ENCODE peak calls at places on chromosomes 1 and 21, in five cellular contexts. C is right atrium auricular region; R is effector memory CD4-positive, alpha-beta T cell; D is pancreas; B is testis. V is an unnamed sample.

GRCh38 chr1:7375329-7375728 is 395.8 kb upstream of the VAMP3 start:
- DNase-seq in C (no peak), R (no peak), D (no peak), B (peak; percentile 10), V (no peak)

GRCh38 chr1:26705788-26706237 is 10.0 kb downstream of the ARID1A start:
- DNase-seq in C (no peak), R (no peak), D (no peak), B (no peak), V (no peak)

GRCh38 chr1:178169649-178170048 is 75.7 kb downstream of the RASAL2 start:
- DNase-seq in C (no peak), R (no peak), D (no peak), B (no peak), V (no peak)

GRCh38 chr1:82919828-82920227 is 1079.1 kb downstream of the TTLL7 start:
- DNase-seq in C (no peak), R (no peak), D (no peak), B (no peak), V (no peak)

GRCh38 chr21:34043333-34043732 is 30.0 kb upstream of the MRPS6 start:
- DNase-seq in C (no peak), R (no peak), D (no peak), B (no peak), V (no peak)

GRCh38 chr21:43736224-43736883 is 17.4 kb downstream of the PDXK start:
- DNase-seq in C (no peak), R (no peak), D (no peak), B (no peak), V (no peak)

GRCh38 chr1:93827633-93828436 is 51.2 kb downstream of the DNTTIP2 start:
- DNase-seq in C (no peak), R (no peak), D (no peak), B (no peak), V (no peak)

GRCh38 chr1:219265026-219265515 is 91.4 kb downstream of the LYPLAL1 start:
- DNase-seq in C (no peak), R (no peak), D (no peak), B (no peak), V (no peak)

GRCh38 chr1:186404454-186405051 is 28.9 kb downstream of the ODR4 start:
- DNase-seq in C (no peak), R (no peak), D (no peak), B (no peak), V (peak; percentile 67)

GRCh38 chr1:83693409-83694126 is 305.4 kb downstream of the TTLL7 start:
- DNase-seq in C (no peak), R (no peak), D (no peak), B (no peak), V (no peak)

GRCh38 chr1:226066415-226067077 is 4.0 kb downstream of the H3-3A start:
- DNase-seq in C (no peak), R (no peak), D (no peak), B (no peak), V (no peak)

GRCh38 chr1:2230781-2231666 is 2.9 kb downstream of the SKI start:
- DNase-seq in C (no peak), R (peak; percentile 71), D (no peak), B (peak; percentile 60), V (peak; percentile 49)

GRCh38 chr1:30191154-30191702 is 532.2 kb downstream of the MATN1 start:
- DNase-seq in C (peak; percentile 60), R (peak; percentile 23), D (no peak), B (no peak), V (peak; percentile 4)

GRCh38 chr1:208083016-208083714 is 161.0 kb downstream of the PLXNA2 start:
- DNase-seq in C (no peak), R (no peak), D (no peak), B (no peak), V (no peak)

GRCh38 chr21:22476726-22477646 is 1478.8 kb downstream of the NCAM2 start:
- DNase-seq in C (no peak), R (no peak), D (no peak), B (no peak), V (no peak)

GRCh38 chr1:167690053-167690452 is 31.7 kb upstream of the MPZL1 start:
- DNase-seq in C (no peak), R (no peak), D (no peak), B (no peak), V (no peak)

GRCh38 chr1:34002810-34003209 is 138.9 kb downstream of the HMGB4 start:
- DNase-seq in C (no peak), R (no peak), D (no peak), B (no peak), V (no peak)

GRCh38 chr1:225458222-225458631 is 30.4 kb upstream of the LBR start:
- DNase-seq in C (no peak), R (no peak), D (no peak), B (no peak), V (no peak)

GRCh38 chr1:22509815-22510214 is 53.5 kb upstream of the EPHA8 start:
- DNase-seq in C (no peak), R (no peak), D (no peak), B (no peak), V (no peak)

GRCh38 chr1:167720965-167721616 is 691 bp upstream of the MPZL1 start:
- DNase-seq in C (no peak), R (no peak), D (peak; percentile 28), B (peak; percentile 81), V (no peak)

GRCh38 chr1:6635910-6636760 is 11.5 kb downstream of the THAP3 start:
- DNase-seq in C (no peak), R (no peak), D (no peak), B (no peak), V (no peak)

GRCh38 chr1:10978719-10979118 is 33.7 kb upstream of the TARDBP start:
- DNase-seq in C (no peak), R (no peak), D (no peak), B (no peak), V (no peak)

GRCh38 chr1:10980841-10981727 is 31.4 kb upstream of the TARDBP start:
- DNase-seq in C (peak; percentile 72), R (no peak), D (no peak), B (no peak), V (no peak)

GRCh38 chr1:10980094-10980577 is 32.3 kb upstream of the TARDBP start:
- DNase-seq in C (peak; percentile 78), R (no peak), D (peak; percentile 94), B (peak; percentile 59), V (no peak)

GRCh38 chr1:10975567-10976326 is 36.7 kb upstream of the TARDBP start:
- DNase-seq in C (no peak), R (no peak), D (peak; percentile 59), B (no peak), V (no peak)

GRCh38 chr1:10979483-10979920 is 33.0 kb upstream of the TARDBP start:
- DNase-seq in C (peak; percentile 62), R (no peak), D (peak; percentile 33), B (no peak), V (no peak)
- H3K4me3 ChIP-seq in C (no peak overlapping the region), R (no peak overlapping the region), D (no peak overlapping the region), B (no peak overlapping the region), V (no peak overlapping the region)

GRCh38 chr1:113792986-113793385 is 19.3 kb downstream of the RSBN1 start:
- DNase-seq in C (no peak), R (no peak), D (no peak), B (no peak), V (no peak)

GRCh38 chr1:113797472-113797871 is 14.8 kb downstream of the RSBN1 start:
- DNase-seq in C (no peak), R (no peak), D (no peak), B (no peak), V (no peak)

GRCh38 chr1:113793878-113794834 is 18.1 kb downstream of the RSBN1 start:
- DNase-seq in C (no peak), R (no peak), D (peak; percentile 28), B (no peak), V (no peak)

GRCh38 chr1:113788802-113789201 is 23.5 kb downstream of the RSBN1 start:
- DNase-seq in C (no peak), R (no peak), D (no peak), B (no peak), V (no peak)

DNA sequence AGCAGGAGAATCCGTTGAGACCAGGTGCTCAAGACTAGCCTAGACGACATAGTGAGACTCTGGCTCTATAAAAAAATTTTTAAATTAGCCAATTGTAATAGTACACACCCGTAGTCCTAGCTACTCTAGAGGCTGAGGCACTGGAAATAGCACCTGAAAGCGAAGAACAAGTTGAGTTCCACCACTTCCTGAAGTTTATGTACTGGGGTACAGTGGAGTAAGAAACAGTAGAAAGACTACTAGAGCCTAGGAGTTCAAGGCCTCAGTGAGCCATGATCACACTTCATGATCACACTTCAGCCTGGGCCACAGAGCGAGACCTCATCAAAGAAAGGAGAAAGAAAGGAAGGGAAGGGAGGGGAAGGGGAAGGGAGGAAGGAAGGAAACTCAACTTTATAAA is 19.8 kb downstream of the RSBN1 start:
- DNase-seq in C (no peak), R (no peak), D (no peak), B (no peak), V (no peak)
- H3K27ac ChIP-seq in C (no peak overlapping the region), R (peak overlapping the region; percentile 31), D (no peak overlapping the region), B (no peak overlapping the region), V (peak overlapping the region; percentile 36)

DNA sequence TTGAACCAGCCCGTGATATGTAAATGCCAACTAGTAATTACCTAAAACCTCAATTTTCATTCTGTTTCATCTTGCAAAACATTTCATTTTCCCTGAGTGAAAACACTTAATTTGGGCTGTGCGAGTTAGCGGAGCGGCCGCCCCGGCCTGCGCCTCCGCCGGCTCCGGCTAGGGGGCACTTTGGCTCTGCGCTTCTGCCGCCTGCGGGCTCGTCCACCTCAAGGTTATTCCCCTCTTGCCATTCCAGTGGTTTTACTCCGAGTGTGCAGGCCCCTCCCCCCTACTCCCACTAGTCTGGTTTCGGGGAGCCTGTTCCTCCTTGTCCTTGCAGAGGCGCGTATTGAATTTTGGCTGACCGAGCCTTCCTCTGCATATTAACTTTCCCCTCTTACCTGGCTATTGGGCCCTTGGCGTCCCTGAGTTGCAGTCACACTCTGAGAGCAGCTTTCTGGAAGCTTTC is 55.6 kb downstream of the PEX14 start:
- DNase-seq in C (no peak), R (no peak), D (peak; percentile 63), B (peak; percentile 52), V (no peak)
- H3K4me3 ChIP-seq in C (no peak overlapping the region), R (no peak overlapping the region), D (no peak overlapping the region), B (no peak overlapping the region), V (no peak overlapping the region)

GRCh38 chr1:204350857-204351573 is 8.7 kb downstream of the PLEKHA6 start:
- DNase-seq in C (peak; percentile 87), R (no peak), D (peak; percentile 73), B (peak; percentile 84), V (no peak)
- H3K27ac ChIP-seq in C (peak overlapping the region; percentile 54), R (no peak overlapping the region), D (no peak overlapping the region), B (no peak overlapping the region), V (no peak overlapping the region)

DNA sequence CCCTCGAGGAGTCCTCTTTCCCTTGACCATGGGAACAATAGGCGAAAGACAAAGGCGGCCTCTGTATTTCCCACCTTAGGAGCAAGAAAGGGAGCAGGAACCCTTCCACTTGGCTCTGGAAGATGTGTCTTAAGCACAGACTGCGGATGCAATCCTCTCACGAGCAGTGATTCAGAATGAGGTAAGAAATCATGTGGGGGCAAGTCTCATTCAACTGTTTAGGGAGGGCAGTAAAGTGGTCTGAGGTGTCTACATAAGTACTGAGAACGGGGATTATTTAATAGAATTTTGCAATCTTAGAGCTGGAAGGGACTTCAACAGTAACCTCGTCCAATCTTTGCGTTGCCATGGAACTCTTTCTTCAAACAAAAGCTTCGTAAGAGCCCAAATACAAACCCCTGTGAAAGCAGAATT is 1.6 kb upstream of the DYRK3 start:
- DNase-seq in C (no peak), R (no peak), D (no peak), B (no peak), V (no peak)
- H3K4me3 ChIP-seq in C (no peak overlapping the region), R (no peak overlapping the region), D (no peak overlapping the region), B (no peak overlapping the region), V (no peak overlapping the region)

GRCh38 chr1:223142269-223142668 is 779 bp downstream of the TLR5 start:
- DNase-seq in C (no peak), R (no peak), D (no peak), B (no peak), V (no peak)
- H3K27ac ChIP-seq in C (peak overlapping the region; percentile 63), R (peak overlapping the region; percentile 43), D (peak overlapping the region; percentile 58), B (peak overlapping the region; percentile 64), V (peak overlapping the region; percentile 73)

V was measured in CD4-positive, CD25-positive, alpha-beta regulatory T cell.